ENCODE peak calls at places on chromosomes 13 and 19, in ten cellular contexts. L is suprapubic skin, X is K562, J is fibroblast of lung, B is brain microvascular endothelial cell, H is tibial nerve, Z is lower lobe of right lung, E is ovary, A is adrenal gland, M is MM.1S. Q is an unnamed sample. For H3K36me3, the result is how much of the 10 kb centered on the place peaks cover.

GRCh38 chr13:114134111-114134943 is 1.9 kb upstream of the RASA3 start:
- DNase-seq in L (no peak), B (no peak), J (no peak), H (no peak), M (no peak), A (no peak), Z (peak), E (no peak), X (no peak), Q (no peak)

GRCh38 chr13:93818345-93818744 is 591.7 kb downstream of the GPC6 start:
- DNase-seq in H (no peak), B (no peak), E (no peak), M (no peak), A (no peak), Z (no peak), J (no peak), L (no peak), X (no peak), Q (no peak)

GRCh38 chr13:36548129-36548528 is 115.8 kb downstream of the CCNA1 start:
- DNase-seq in E (no peak), X (no peak), B (no peak), L (no peak), Z (no peak), H (no peak), A (no peak), M (no peak), J (no peak), Q (no peak)

GRCh38 chr19:43532571-43532961 is 422 bp upstream of the ZNF575 start:
- DNase-seq in A (peak), M (peak), Z (peak), B (no peak), X (no peak), L (peak), H (peak), E (peak), J (no peak), Q (peak)

GRCh38 chr19:51327066-51327985 is 14.6 kb downstream of the VSIG10L start:
- DNase-seq in M (no peak), A (peak), B (peak), L (peak), X (peak), Z (peak), H (no peak), E (no peak), J (peak), Q (no peak)

GRCh38 chr19:32675720-32676185 is at the start of gene RGS9BP:
- DNase-seq in L (peak), A (peak), B (peak), Z (peak), E (peak), J (peak), M (peak), X (peak), H (peak), Q (peak)

GRCh38 chr13:30877335-30877734 is 28.7 kb upstream of the MEDAG start:
- DNase-seq in B (peak), X (no peak), L (no peak), Z (no peak), J (peak), M (no peak), A (no peak), H (no peak), E (no peak), Q (no peak)

GRCh38 chr13:47112900-47113299 is 216.0 kb upstream of the HTR2A start:
- DNase-seq in J (no peak), M (no peak), E (no peak), Z (no peak), H (no peak), L (no peak), X (no peak), B (no peak), A (no peak), Q (no peak)

GRCh38 chr13:35225582-35225981 is 250.9 kb downstream of the MAB21L1 start:
- DNase-seq in A (no peak), H (no peak), X (no peak), L (no peak), J (no peak), M (no peak), Z (no peak), E (no peak), B (no peak), Q (no peak)

GRCh38 chr19:10567696-10568443 is 909 bp downstream of the CDKN2D start:
- DNase-seq in Z (no peak), H (no peak), B (no peak), L (no peak), J (no peak), M (no peak), E (no peak), X (no peak), A (no peak), Q (no peak)

GRCh38 chr13:45875951-45876350 is 24.4 kb upstream of the SIAH3 start:
- DNase-seq in M (no peak), B (no peak), A (no peak), L (no peak), H (no peak), X (no peak), J (no peak), E (no peak), Z (no peak), Q (no peak)

GRCh38 chr13:107421951-107422350 is 793.4 kb downstream of the LIG4 start:
- DNase-seq in X (no peak), Z (no peak), B (peak), E (no peak), H (no peak), M (no peak), L (no peak), J (no peak), A (no peak), Q (no peak)

GRCh38 chr19:788821-789472 is 8.3 kb upstream of the PTBP1 start:
- DNase-seq in J (peak), L (no peak), H (no peak), X (no peak), A (no peak), M (no peak), E (no peak), Z (no peak), B (no peak), Q (no peak)

GRCh38 chr13:53151692-53152421 is 123.2 kb downstream of the OLFM4 start:
- DNase-seq in B (peak), H (no peak), Z (no peak), L (no peak), A (no peak), E (no peak), X (peak), J (peak), M (peak), Q (no peak)

GRCh38 chr13:28138756-28139470 is 568 bp downstream of the PAN3 start:
- DNase-seq in Z (peak), B (peak), X (peak), M (peak), A (peak), E (peak), H (peak), J (peak), L (peak), Q (peak)

GRCh38 chr19:17943284-17944221 is 10.7 kb downstream of the CCDC124 start:
- DNase-seq in X (peak), J (no peak), A (peak), B (no peak), Z (no peak), M (no peak), E (peak), L (no peak), H (no peak), Q (no peak)

GRCh38 chr19:571127-571974 is 1.0 kb upstream of the BSG start:
- DNase-seq in M (peak), A (peak), E (no peak), J (peak), X (peak), H (no peak), Z (peak), L (peak), B (no peak), Q (no peak)

GRCh38 chr19:14686411-14686810 is 3.4 kb upstream of the ZNF333 start:
- DNase-seq in J (peak), H (no peak), L (no peak), X (no peak), E (no peak), Z (peak), M (peak), A (no peak), B (no peak), Q (no peak)

GRCh38 chr13:48158290-48158689 is 63.4 kb upstream of the MED4 start:
- DNase-seq in A (no peak), J (no peak), H (no peak), L (no peak), E (no peak), X (no peak), M (no peak), B (no peak), Z (no peak), Q (no peak)

GRCh38 chr19:55686311-55687050 is 11.5 kb downstream of the EPN1 start:
- DNase-seq in A (no peak), J (no peak), X (no peak), H (no peak), E (peak), Z (peak), B (no peak), L (no peak), M (no peak), Q (no peak)

GRCh38 chr19:43718627-43719377 is 2.9 kb downstream of the IRGC start:
- DNase-seq in B (no peak), J (no peak), M (no peak), E (no peak), X (no peak), L (no peak), H (no peak), Z (no peak), A (no peak), Q (no peak)

GRCh38 chr13:50422181-50423148 is 407.2 kb downstream of the KCNRG start:
- DNase-seq in E (no peak), L (no peak), A (no peak), J (no peak), B (no peak), Z (no peak), H (no peak), X (peak), M (no peak), Q (no peak)

GRCh38 chr13:25170554-25171107 is 1.5 kb downstream of the AMER2 start:
- DNase-seq in E (no peak), B (no peak), A (no peak), X (no peak), J (no peak), M (no peak), Z (no peak), H (no peak), L (no peak), Q (no peak)

GRCh38 chr19:1969176-1970002 is 28.4 kb downstream of the CSNK1G2 start:
- DNase-seq in H (no peak), A (no peak), L (no peak), E (no peak), J (no peak), X (no peak), B (no peak), Z (no peak), M (no peak), Q (no peak)

GRCh38 chr19:44757057-44757734 is 8.7 kb downstream of the BCL3 start:
- DNase-seq in H (peak), M (no peak), J (peak), E (peak), B (no peak), A (peak), Z (no peak), L (no peak), X (peak), Q (peak)
- H3K4me3 ChIP-seq in H (peak), M (no peak), J (peak), E (peak), B (peak), A (peak), Z (peak), L (peak), X (no peak), Q (peak)

GRCh38 chr19:35745328-35746086 is at the start of the genes PSENEN and U2AF1L4:
- DNase-seq in H (peak), L (peak), A (peak), B (peak), J (peak), Z (peak), E (peak), M (peak), X (peak), Q (peak)

GRCh38 chr19:35744335-35744687 is 907 bp downstream of the U2AF1L4 start:
- DNase-seq in H (no peak), B (no peak), J (no peak), E (no peak), M (no peak), X (no peak), A (no peak), Z (no peak), L (no peak), Q (no peak)

GRCh38 chr19:35744688-35745327 is 410 bp downstream of the U2AF1L4 start:
- DNase-seq in A (peak), Z (peak), B (peak), H (peak), J (peak), M (peak), L (peak), X (peak), E (peak), Q (peak)

GRCh38 chr19:35746556-35746955 is 1.1 kb downstream of the PSENEN start:
- DNase-seq in L (no peak), Z (no peak), J (no peak), H (no peak), X (no peak), M (no peak), B (no peak), E (peak), A (no peak), Q (no peak)

DNA sequence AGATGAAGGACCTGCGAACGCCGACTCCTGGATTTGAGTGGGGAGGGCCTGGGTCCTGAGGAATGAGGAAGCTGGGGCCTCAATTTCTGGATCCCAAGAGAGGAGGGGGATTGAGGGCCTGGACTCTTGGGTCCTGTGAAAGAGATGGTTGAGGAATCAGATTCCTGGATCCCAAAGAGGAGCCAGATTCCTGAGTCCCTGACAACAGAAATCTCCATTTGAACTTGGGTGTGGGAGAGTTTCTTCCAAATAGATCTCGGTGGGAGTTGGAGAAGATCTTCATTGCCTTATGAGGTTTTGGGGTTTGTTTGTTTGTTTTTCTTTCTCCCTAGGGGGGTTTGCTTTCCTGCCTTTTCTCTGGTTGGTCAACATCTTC is 624 bp downstream of the PSENEN start:
- DNase-seq in A (no peak), E (no peak), H (no peak), L (no peak), Z (no peak), M (no peak), B (no peak), X (no peak), J (no peak), Q (no peak)
- H3K27ac ChIP-seq in A (no peak), E (no peak), H (peak), L (peak), Z (peak), M (no peak), B (peak), X (peak), J (peak), Q (peak)

GRCh38 chr13:72751220-72751619 is 23.5 kb downstream of the BORA start:
- DNase-seq in A (no peak), J (no peak), H (no peak), L (no peak), X (no peak), Z (no peak), E (no peak), M (no peak), B (no peak), Q (no peak)

GRCh38 chr13:72745260-72745659 is 17.5 kb downstream of the BORA start:
- DNase-seq in M (no peak), L (no peak), J (no peak), Z (no peak), H (no peak), E (no peak), A (no peak), B (no peak), X (no peak), Q (no peak)
- H3K36me3 ChIP-seq in M (under half), L (under half), J (under half), Z (half or more), H (under half), E (under half), A (under half), B (under half), X (half or more), Q (under half)

DNA sequence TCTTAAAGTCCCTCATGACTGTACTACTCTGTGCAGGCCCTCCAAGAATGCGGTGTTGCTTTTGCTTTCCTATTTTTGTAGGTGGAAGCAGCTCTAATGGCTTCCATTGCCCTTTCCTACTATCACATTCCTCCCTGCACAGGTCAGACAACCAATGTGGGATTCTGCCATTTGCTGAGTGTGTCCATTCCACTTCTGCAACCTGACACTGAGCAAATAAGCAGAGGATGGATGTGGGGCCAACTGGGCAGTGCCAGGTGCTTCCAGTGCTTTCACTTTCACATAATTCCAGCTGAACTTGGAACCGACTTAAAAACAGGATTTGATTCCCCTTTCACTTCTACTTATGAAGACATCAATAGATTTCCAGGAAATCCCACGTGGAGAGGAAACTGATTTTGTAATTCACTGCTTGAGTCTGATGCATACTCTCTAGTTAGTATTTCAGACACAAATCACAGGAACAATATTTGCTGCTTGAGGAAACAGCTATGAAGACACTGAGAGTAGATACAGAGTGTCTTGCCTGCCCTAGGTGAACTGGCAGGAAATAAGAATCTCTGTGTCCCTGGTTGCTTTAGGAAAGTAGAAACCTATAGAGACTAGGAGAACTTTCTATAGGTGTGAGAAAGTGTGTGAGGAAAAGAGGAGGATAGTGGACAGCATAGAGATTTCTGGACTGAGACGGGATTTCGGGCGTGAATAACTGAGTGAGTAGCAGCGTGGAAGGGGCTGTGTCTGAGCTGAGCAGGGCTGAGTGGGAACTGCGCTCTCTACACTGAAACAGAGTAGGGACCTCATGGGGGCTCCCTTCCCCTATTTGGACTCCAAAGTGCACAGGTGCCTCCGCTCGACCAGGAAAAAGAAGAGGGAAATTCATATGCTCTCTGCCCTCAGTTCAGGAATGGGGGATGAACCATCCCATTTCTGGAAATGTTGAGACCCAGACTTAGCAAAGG is 22.5 kb downstream of the LGALS16 start:
- DNase-seq in X (no peak), Z (peak), L (no peak), J (no peak), H (no peak), M (no peak), B (no peak), E (no peak), A (no peak), Q (no peak)
- H3K4me3 ChIP-seq in X (no peak), Z (no peak), L (no peak), J (no peak), H (no peak), M (peak), B (no peak), E (no peak), A (no peak), Q (no peak)